ENCODE peak calls at places on chromosomes 6 and 20, in eight cellular contexts. M is heart left ventricle, E is GM23338, Z is Peyer's patch, S is neuronal stem cell, C is mammary epithelial cell, X is aorta, Q is lower lobe of right lung. V is an unnamed sample. For H3K4me1 and H3K36me3, the result is how much of the 10 kb centered on the place peaks cover.

GRCh38 chr6:39808934-39809333 is 16.8 kb downstream of the DAAM2 start:
- DNase-seq in M (no peak), E (no peak), Z (no peak), S (no peak), C (no peak), X (no peak), Q (no peak), V (no peak)

GRCh38 chr6:24205020-24205492 is 79.0 kb downstream of the NRSN1 start:
- DNase-seq in M (no peak), E (peak), Z (no peak), S (peak), C (peak), X (no peak), Q (no peak), V (no peak)

GRCh38 chr20:39638671-39639070 is 676.5 kb downstream of the DHX35 start:
- DNase-seq in M (no peak), E (no peak), Z (no peak), S (no peak), C (no peak), X (no peak), Q (no peak), V (no peak)

GRCh38 chr6:100595456-100595855 is 130.7 kb upstream of the SIM1 start:
- DNase-seq in M (no peak), E (no peak), Z (no peak), S (no peak), C (no peak), X (no peak), Q (no peak), V (no peak)

GRCh38 chr6:143157146-143157545 is 96.5 kb downstream of the AIG1 start:
- DNase-seq in M (no peak), E (no peak), Z (no peak), S (no peak), C (peak), X (no peak), Q (no peak), V (no peak)

GRCh38 chr6:1317302-1317815 is 5.5 kb downstream of the FOXQ1 start:
- DNase-seq in M (no peak), E (no peak), Z (no peak), S (no peak), C (no peak), X (no peak), Q (no peak), V (no peak)

GRCh38 chr20:16926626-16927025 is 178.5 kb downstream of the OTOR start:
- DNase-seq in M (no peak), E (no peak), Z (no peak), S (no peak), C (no peak), X (no peak), Q (no peak), V (no peak)

GRCh38 chr20:21089421-21089820 is 16.7 kb downstream of the LINC00237 start:
- DNase-seq in M (no peak), E (no peak), Z (no peak), S (no peak), C (peak), X (no peak), Q (no peak), V (no peak)

GRCh38 chr6:35093118-35093445 is 48.1 kb downstream of the TCP11 start:
- DNase-seq in M (no peak), E (no peak), Z (no peak), S (no peak), C (no peak), X (no peak), Q (no peak), V (no peak)

GRCh38 chr6:35093783-35094182 is 47.4 kb downstream of the TCP11 start:
- DNase-seq in M (no peak), E (no peak), Z (no peak), S (no peak), C (no peak), X (no peak), Q (no peak), V (no peak)

GRCh38 chr6:35091353-35092083 is 49.6 kb downstream of the TCP11 start:
- DNase-seq in M (no peak), E (no peak), Z (no peak), S (no peak), C (no peak), X (no peak), Q (no peak), V (no peak)

GRCh38 chr6:35094183-35094582 is 47.0 kb downstream of the TCP11 start:
- DNase-seq in M (no peak), E (no peak), Z (no peak), S (no peak), C (no peak), X (no peak), Q (no peak), V (no peak)

DNA sequence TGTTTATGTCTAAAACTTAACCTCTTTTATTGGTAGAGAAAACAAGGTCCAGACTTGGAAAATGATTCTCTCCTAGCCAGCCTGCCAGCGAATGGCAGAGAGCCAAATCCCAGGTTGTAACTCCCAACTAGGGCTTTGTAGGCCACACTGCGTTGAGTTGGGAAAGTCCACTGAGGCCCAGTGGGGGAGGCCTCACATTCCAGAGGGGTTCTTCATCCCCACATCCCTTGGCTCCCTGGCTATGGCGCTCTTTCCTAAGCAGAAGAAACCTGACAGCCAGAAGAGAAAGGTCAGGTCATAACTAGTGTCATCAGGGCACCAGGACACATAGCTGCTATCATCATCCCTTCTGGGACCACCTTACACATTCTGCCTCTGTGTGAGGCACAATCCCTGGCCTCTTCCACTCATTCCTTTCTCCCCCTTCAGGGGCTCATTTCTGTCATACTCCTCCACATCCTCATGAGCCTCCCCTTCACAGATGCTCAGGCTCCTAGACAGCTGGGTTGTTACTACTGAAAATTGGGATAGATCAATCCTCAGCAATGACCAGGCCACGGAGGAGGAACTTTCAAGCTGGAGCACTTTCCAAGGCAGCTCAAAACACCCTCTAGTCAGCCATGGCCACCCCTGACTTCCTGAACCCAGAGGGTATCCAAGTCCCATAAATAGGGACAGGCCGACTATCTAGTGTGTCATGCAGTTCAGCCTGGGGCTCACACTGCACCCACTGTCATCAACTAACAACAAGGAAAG is 48.6 kb downstream of the TCP11 start:
- DNase-seq in M (no peak), E (no peak), Z (no peak), S (no peak), C (peak), X (peak), Q (no peak), V (no peak)
- H3K4me1 ChIP-seq in M (half or more), E (under half), Z (under half), S (under half), C (half or more), X (under half), Q (under half), V (under half)

GRCh38 chr6:89563866-89564265 is 74.7 kb downstream of the LYRM2 start:
- DNase-seq in M (no peak), E (no peak), Z (no peak), S (no peak), C (no peak), X (no peak), Q (no peak), V (no peak)

GRCh38 chr6:89566011-89566775 is 72.4 kb downstream of the LYRM2 start:
- DNase-seq in M (no peak), E (no peak), Z (no peak), S (peak), C (no peak), X (no peak), Q (no peak), V (no peak)

GRCh38 chr6:89559487-89559886 is 79.1 kb downstream of the LYRM2 start:
- DNase-seq in M (no peak), E (peak), Z (no peak), S (no peak), C (no peak), X (no peak), Q (no peak), V (no peak)

GRCh38 chr6:89564752-89565427 is 73.7 kb downstream of the LYRM2 start:
- DNase-seq in M (no peak), E (no peak), Z (no peak), S (no peak), C (no peak), X (no peak), Q (no peak), V (no peak)

GRCh38 chr6:89562114-89562815 is 76.3 kb downstream of the LYRM2 start:
- DNase-seq in M (no peak), E (peak), Z (no peak), S (no peak), C (no peak), X (no peak), Q (no peak), V (no peak)
- H3K4me3 ChIP-seq in M (peak), E (no peak), Z (no peak), S (no peak), C (no peak), X (peak), Q (peak), V (no peak)

GRCh38 chr6:38177885-38178583 is 358.5 kb downstream of the ZFAND3 start:
- DNase-seq in M (no peak), E (no peak), Z (no peak), S (no peak), C (no peak), X (no peak), Q (no peak), V (no peak)
- H3K36me3 ChIP-seq in M (under half), E (under half), Z (under half), S (under half), C (under half), X (under half), Q (under half), V (under half)

GRCh38 chr6:137493218-137494038 is 766 bp downstream of the OLIG3 start:
- DNase-seq in M (no peak), E (peak), Z (no peak), S (peak), C (no peak), X (no peak), Q (peak), V (peak)

GRCh38 chr6:137496392-137496767 is 2.2 kb upstream of the OLIG3 start:
- DNase-seq in M (no peak), E (peak), Z (no peak), S (peak), C (no peak), X (no peak), Q (no peak), V (no peak)

GRCh38 chr6:137494281-137494966 is at the start of gene OLIG3:
- DNase-seq in M (no peak), E (peak), Z (no peak), S (peak), C (no peak), X (no peak), Q (no peak), V (no peak)

GRCh38 chr6:137495652-137496391 is 1.6 kb upstream of the OLIG3 start:
- DNase-seq in M (no peak), E (peak), Z (no peak), S (peak), C (no peak), X (no peak), Q (no peak), V (no peak)

GRCh38 chr6:137494967-137495595 is 887 bp upstream of the OLIG3 start:
- DNase-seq in M (no peak), E (peak), Z (no peak), S (no peak), C (no peak), X (no peak), Q (no peak), V (no peak)
- H3K4me1 ChIP-seq in M (under half), E (half or more), Z (under half), S (under half), C (under half), X (under half), Q (under half), V (half or more)